ENCODE peak calls at places on chromosome 2, in eight cellular contexts. W is Caco-2, V is neural progenitor cell, S is right atrium auricular region, B is IMR-90, H is kidney, T is GM23248, I is cardiac muscle cell. K is an unnamed sample. For H3K4me1, the result is how much of the 10 kb centered on the place peaks cover.

GRCh38 chr2:170498559-170498958 is 216.6 kb upstream of the SP5 start:
- DNase-seq in W (no peak), V (peak), S (no peak), B (no peak), H (no peak), T (no peak), I (no peak), K (no peak)

GRCh38 chr2:188320861-188321260 is 29.2 kb downstream of the GULP1 start:
- DNase-seq in W (no peak), V (no peak), S (no peak), B (no peak), H (no peak), T (no peak), I (no peak), K (no peak)

GRCh38 chr2:70489165-70489564 is 64.5 kb downstream of the TGFA start:
- DNase-seq in W (no peak), V (no peak), S (no peak), B (no peak), H (no peak), T (no peak), I (no peak), K (no peak)

GRCh38 chr2:54207666-54208195 is 48.3 kb downstream of the TSPYL6 start:
- DNase-seq in W (peak), V (no peak), S (no peak), B (peak), H (no peak), T (peak), I (no peak), K (no peak)

GRCh38 chr2:198017068-198017467 is 212.7 kb downstream of the PLCL1 start:
- DNase-seq in W (no peak), V (no peak), S (no peak), B (no peak), H (no peak), T (no peak), I (no peak), K (no peak)

GRCh38 chr2:230925879-230926765 is 1.1 kb upstream of the GPR55 start:
- DNase-seq in W (no peak), V (no peak), S (no peak), B (no peak), H (no peak), T (no peak), I (no peak), K (no peak)

GRCh38 chr2:235135990-235136561 is 184.3 kb downstream of the SH3BP4 start:
- DNase-seq in W (peak), V (peak), S (peak), B (peak), H (peak), T (peak), I (peak), K (peak)

GRCh38 chr2:109333414-109334194 is 204.6 kb downstream of the SH3RF3 start:
- DNase-seq in W (peak), V (peak), S (no peak), B (peak), H (no peak), T (peak), I (peak), K (no peak)

GRCh38 chr2:198282061-198282460 is 477.7 kb downstream of the PLCL1 start:
- DNase-seq in W (no peak), V (no peak), S (no peak), B (no peak), H (no peak), T (no peak), I (no peak), K (no peak)

GRCh38 chr2:174774828-174775227 is 10.6 kb upstream of the CHRNA1 start:
- DNase-seq in W (no peak), V (no peak), S (no peak), B (no peak), H (no peak), T (no peak), I (no peak), K (no peak)

GRCh38 chr2:197306691-197307030 is 3.9 kb downstream of the ANKRD44 start:
- DNase-seq in W (no peak), V (no peak), S (no peak), B (no peak), H (no peak), T (peak), I (no peak), K (no peak)

GRCh38 chr2:230896346-230897115 is 28.5 kb downstream of the GPR55 start:
- DNase-seq in W (no peak), V (no peak), S (no peak), B (no peak), H (peak), T (no peak), I (no peak), K (no peak)

GRCh38 chr2:155368934-155369333 is 670.4 kb downstream of the KCNJ3 start:
- DNase-seq in W (no peak), V (no peak), S (no peak), B (peak), H (no peak), T (peak), I (peak), K (no peak)

GRCh38 chr2:43927442-43927841 is 68.3 kb downstream of the LRPPRC start:
- DNase-seq in W (no peak), V (no peak), S (no peak), B (no peak), H (no peak), T (no peak), I (no peak), K (no peak)

GRCh38 chr2:72083751-72084583 is 63.7 kb downstream of the CYP26B1 start:
- DNase-seq in W (no peak), V (no peak), S (peak), B (no peak), H (no peak), T (peak), I (no peak), K (no peak)

GRCh38 chr2:148989882-148990493 is 48.5 kb upstream of the LYPD6B start:
- DNase-seq in W (peak), V (peak), S (no peak), B (peak), H (no peak), T (peak), I (peak), K (peak)

GRCh38 chr2:138956116-138956515 is 175.9 kb upstream of the NXPH2 start:
- DNase-seq in W (no peak), V (no peak), S (no peak), B (no peak), H (no peak), T (no peak), I (no peak), K (no peak)

GRCh38 chr2:228600265-228600664 is 418.8 kb upstream of the SPHKAP start:
- DNase-seq in W (no peak), V (no peak), S (no peak), B (peak), H (no peak), T (peak), I (no peak), K (no peak)

GRCh38 chr2:240237609-240238151 is 97.2 kb upstream of the OTOS start:
- DNase-seq in W (no peak), V (no peak), S (no peak), B (peak), H (no peak), T (peak), I (no peak), K (no peak)

GRCh38 chr2:186962085-186962747 is 113.2 kb upstream of the ZSWIM2 start:
- DNase-seq in W (no peak), V (no peak), S (peak), B (no peak), H (peak), T (no peak), I (no peak), K (no peak)

GRCh38 chr2:208579678-208580077 is 173.1 kb downstream of the PTH2R start:
- DNase-seq in W (no peak), V (no peak), S (no peak), B (no peak), H (no peak), T (no peak), I (no peak), K (no peak)

GRCh38 chr2:29706171-29706690 is 215.2 kb downstream of the ALK start:
- DNase-seq in W (no peak), V (no peak), S (no peak), B (no peak), H (no peak), T (no peak), I (no peak), K (no peak)

GRCh38 chr2:168044579-168044978 is 202.8 kb downstream of the STK39 start:
- DNase-seq in W (no peak), V (no peak), S (no peak), B (no peak), H (no peak), T (no peak), I (no peak), K (no peak)

GRCh38 chr2:62578837-62579640 is 73.0 kb upstream of the TMEM17 start:
- DNase-seq in W (peak), V (no peak), S (no peak), B (peak), H (no peak), T (peak), I (no peak), K (no peak)

GRCh38 chr2:168614291-168615018 is 158.4 kb downstream of the CERS6 start:
- DNase-seq in W (no peak), V (no peak), S (no peak), B (no peak), H (no peak), T (no peak), I (no peak), K (no peak)

GRCh38 chr2:44713170-44713569 is 228.3 kb upstream of the SIX3 start:
- DNase-seq in W (no peak), V (no peak), S (no peak), B (no peak), H (no peak), T (no peak), I (no peak), K (no peak)

GRCh38 chr2:12236136-12236834 is 480.5 kb upstream of the TRIB2 start:
- DNase-seq in W (no peak), V (no peak), S (no peak), B (peak), H (no peak), T (peak), I (no peak), K (no peak)

DNA sequence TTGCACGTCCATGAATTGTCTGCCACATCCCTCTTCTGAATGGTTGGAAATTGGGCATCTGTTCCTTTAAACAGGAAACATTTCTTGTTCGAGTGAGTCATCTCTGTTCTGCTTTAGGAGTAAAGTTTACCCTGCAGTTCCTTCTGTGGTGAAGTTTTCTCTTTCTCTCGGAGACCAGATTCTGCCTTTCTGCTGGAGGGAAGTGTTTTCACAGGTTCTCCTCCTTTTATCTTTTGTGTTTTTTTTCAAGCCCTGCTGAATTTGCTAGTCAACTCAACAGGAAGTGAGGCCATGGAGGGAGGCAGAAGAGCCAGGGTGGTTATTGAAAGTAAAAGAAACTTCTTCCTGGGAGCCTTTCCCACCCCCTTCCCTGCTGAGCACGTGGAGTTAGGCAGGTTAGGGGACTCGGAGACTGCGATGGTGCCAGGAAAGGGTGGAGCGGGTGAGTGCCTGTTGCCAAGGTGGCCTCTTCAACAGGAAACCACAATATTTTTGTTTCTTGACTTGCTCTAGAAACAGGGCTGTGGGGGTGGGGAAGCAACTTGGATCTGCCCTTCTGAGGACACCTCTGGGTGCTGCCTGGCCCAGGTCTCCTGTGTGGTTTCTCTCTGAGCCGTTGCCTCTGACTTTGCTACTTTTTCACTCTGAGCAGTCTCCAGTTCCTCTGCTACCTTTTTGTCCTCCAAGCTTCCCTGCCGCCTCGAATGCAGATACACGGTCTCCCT is 2.2 kb upstream of the CASP8 start:
- DNase-seq in W (peak), V (no peak), S (peak), B (peak), H (peak), T (peak), I (peak), K (peak)
- H3K4me1 ChIP-seq in W (under half), V (under half), S (under half), B (under half), H (under half), T (under half), I (under half), K (under half)

DNA sequence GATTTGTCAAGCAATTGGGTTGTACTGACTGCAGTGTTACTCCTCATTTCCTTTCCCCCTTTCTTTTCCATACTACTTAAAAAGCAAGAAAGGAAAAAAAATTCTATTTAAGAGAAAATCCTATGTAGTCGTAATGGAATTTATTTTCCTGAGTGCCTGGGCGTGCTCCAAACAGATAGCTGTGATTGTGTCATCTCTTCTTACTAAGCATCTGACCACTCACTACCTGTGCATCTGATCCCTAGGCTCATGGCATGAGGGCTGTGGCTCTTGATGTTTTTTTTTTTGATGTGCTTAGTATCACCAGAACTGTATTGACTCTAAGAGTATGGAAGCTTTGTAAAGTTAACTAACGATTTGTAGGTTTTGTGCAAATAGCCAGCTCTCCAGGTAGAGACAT is 19.0 kb downstream of the CRIM1 start:
- DNase-seq in W (no peak), V (no peak), S (no peak), B (no peak), H (no peak), T (peak), I (no peak), K (no peak)
- H3K4me1 ChIP-seq in W (half or more), V (under half), S (half or more), B (under half), H (half or more), T (half or more), I (under half), K (under half)

DNA sequence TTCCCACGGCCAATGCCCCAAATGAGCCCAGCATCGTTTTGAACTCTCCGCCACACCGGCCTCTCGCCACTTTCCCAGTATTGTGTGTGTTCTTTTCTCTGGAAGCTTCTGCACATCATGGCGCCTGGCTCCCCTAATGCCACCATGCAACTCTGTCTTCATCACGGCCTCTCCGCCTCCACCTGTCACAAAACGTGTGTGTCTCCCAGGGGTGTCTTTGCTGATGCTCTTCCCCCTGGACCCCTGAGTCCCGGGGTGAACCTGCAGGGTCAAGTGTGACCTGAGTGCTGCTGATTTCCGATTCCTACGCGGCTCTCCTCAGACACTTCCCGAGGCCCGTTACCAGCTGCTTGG is 87.3 kb upstream of the PXDN start:
- DNase-seq in W (no peak), V (no peak), S (no peak), B (no peak), H (peak), T (no peak), I (no peak), K (no peak)
- H3K4me1 ChIP-seq in W (under half), V (under half), S (under half), B (under half), H (under half), T (under half), I (under half), K (under half)

GRCh38 chr2:111133603-111134002 is 12.9 kb downstream of the BCL2L11 start:
- DNase-seq in W (no peak), V (no peak), S (no peak), B (no peak), H (no peak), T (no peak), I (no peak), K (no peak)
- H3K4me1 ChIP-seq in W (under half), V (under half), S (under half), B (under half), H (under half), T (under half), I (under half), K (under half)

GRCh38 chr2:133809485-133809884 is 241.2 kb upstream of the NCKAP5 start:
- DNase-seq in W (no peak), V (no peak), S (no peak), B (no peak), H (no peak), T (no peak), I (no peak), K (no peak)
- H3K4me1 ChIP-seq in W (under half), V (under half), S (under half), B (under half), H (under half), T (under half), I (under half), K (under half)

GRCh38 chr2:26197516-26197915 is 24.6 kb downstream of the GAREM2 start:
- DNase-seq in W (no peak), V (no peak), S (no peak), B (no peak), H (no peak), T (no peak), I (no peak), K (no peak)
- H3K4me1 ChIP-seq in W (under half), V (under half), S (under half), B (under half), H (under half), T (under half), I (under half), K (under half)

GRCh38 chr2:37670378-37671012 is 947 bp downstream of the CDC42EP3 start:
- DNase-seq in W (no peak), V (peak), S (no peak), B (no peak), H (no peak), T (peak), I (peak), K (no peak)

GRCh38 chr2:37671013-37671815 is at the start of gene CDC42EP3:
- DNase-seq in W (peak), V (peak), S (no peak), B (no peak), H (peak), T (peak), I (peak), K (no peak)

GRCh38 chr2:37671816-37672103 is 318 bp upstream of the CDC42EP3 start:
- DNase-seq in W (no peak), V (no peak), S (no peak), B (no peak), H (no peak), T (peak), I (no peak), K (no peak)

GRCh38 chr2:37672870-37673184 is 1.4 kb upstream of the CDC42EP3 start:
- DNase-seq in W (no peak), V (no peak), S (no peak), B (no peak), H (no peak), T (no peak), I (no peak), K (no peak)

GRCh38 chr2:37672104-37672869 is 845 bp upstream of the CDC42EP3 start:
- DNase-seq in W (peak), V (peak), S (no peak), B (peak), H (peak), T (peak), I (peak), K (peak)
- H3K4me1 ChIP-seq in W (under half), V (under half), S (under half), B (under half), H (under half), T (under half), I (under half), K (under half)

DNA sequence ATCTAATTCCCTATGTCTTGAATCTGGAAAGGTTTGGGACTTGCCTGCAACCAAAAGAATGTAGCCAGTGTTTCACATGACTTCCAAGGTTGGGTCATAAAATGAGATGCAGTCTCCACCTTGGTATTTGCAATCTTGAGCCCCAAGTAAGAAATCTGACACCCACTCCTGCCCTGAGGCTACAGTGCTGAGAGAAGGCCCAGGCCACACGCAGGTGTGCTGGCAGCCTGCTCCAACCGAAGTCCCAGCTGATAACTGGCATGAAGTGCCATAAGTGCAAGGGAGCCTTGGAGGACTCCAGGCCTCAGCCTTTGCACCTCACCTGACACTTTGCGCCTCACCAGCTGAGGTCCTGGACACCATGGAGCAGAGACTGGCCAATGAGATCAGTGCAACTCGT is 182.7 kb downstream of the ANAPC1 start:
- DNase-seq in W (peak), V (no peak), S (no peak), B (no peak), H (no peak), T (no peak), I (no peak), K (no peak)
- H3K4me1 ChIP-seq in W (under half), V (under half), S (under half), B (under half), H (under half), T (under half), I (under half), K (under half)

K was measured in NT2/D1.